ENCODE peak calls at places on chromosomes 12 and 14, in seven cellular contexts. M is neuronal stem cell, D is H1, S is mesendoderm, N is mesenchymal stem cell, W is H9, Q is trophoblast cell. T is an unnamed sample.

GRCh38 chr12:99039367-99040120 is 394.5 kb downstream of the APAF1 start:
- DNase-seq in M (no peak), D (no peak), S (no peak), N (no peak), W (no peak), Q (no peak), T (no peak)

GRCh38 chr12:96720363-96720705 is 186.7 kb upstream of the NEDD1 start:
- DNase-seq in M (no peak), D (no peak), S (peak; percentile 2), N (no peak), W (peak; percentile 58), Q (no peak), T (no peak)

GRCh38 chr12:92085040-92085439 is 60.6 kb downstream of the BTG1 start:
- DNase-seq in M (no peak), D (no peak), S (no peak), N (peak; percentile 47), W (no peak), Q (no peak), T (peak; percentile 34)

GRCh38 chr12:7542046-7542445 is 38.5 kb upstream of the CD163 start:
- DNase-seq in M (no peak), D (no peak), S (no peak), N (no peak), W (no peak), Q (peak; percentile 1), T (no peak)

GRCh38 chr14:90383731-90384542 is 12.9 kb upstream of the CALM1 start:
- DNase-seq in M (peak; percentile 58), D (peak; percentile 69), S (peak; percentile 87), N (peak; percentile 72), W (peak; percentile 60), Q (peak; percentile 42), T (peak; percentile 46)

GRCh38 chr14:24952851-24953666 is 96.9 kb downstream of the STXBP6 start:
- DNase-seq in M (no peak), D (no peak), S (peak; percentile 76), N (no peak), W (peak; percentile 64), Q (no peak), T (peak; percentile 26)

GRCh38 chr14:37545174-37545573 is 49.9 kb downstream of the FOXA1 start:
- DNase-seq in M (no peak), D (no peak), S (no peak), N (no peak), W (no peak), Q (no peak), T (peak; percentile 8)

GRCh38 chr14:71533396-71533795 is 398.8 kb upstream of the RGS6 start:
- DNase-seq in M (no peak), D (no peak), S (no peak), N (no peak), W (no peak), Q (no peak), T (peak; percentile 50)

GRCh38 chr12:30928356-30929264 is 2.1 kb downstream of the TSPAN11 start:
- DNase-seq in M (no peak), D (no peak), S (no peak), N (no peak), W (peak; percentile 24), Q (no peak), T (no peak)

GRCh38 chr12:130280226-130280625 is 57.5 kb upstream of the PIWIL1 start:
- DNase-seq in M (no peak), D (no peak), S (no peak), N (no peak), W (no peak), Q (no peak), T (no peak)

GRCh38 chr14:35883677-35884293 is 57.6 kb downstream of the BRMS1L start:
- DNase-seq in M (no peak), D (no peak), S (peak; percentile 30), N (peak; percentile 34), W (no peak), Q (peak; percentile 41), T (peak; percentile 18)

GRCh38 chr12:29317556-29318363 is 63.2 kb downstream of the ERGIC2 start:
- DNase-seq in M (peak; percentile 21), D (no peak), S (peak; percentile 94), N (peak; percentile 67), W (peak; percentile 68), Q (peak; percentile 56), T (peak; percentile 30)

GRCh38 chr12:50145439-50145838 is 21.7 kb downstream of the CERS5 start:
- DNase-seq in M (no peak), D (no peak), S (no peak), N (no peak), W (no peak), Q (no peak), T (no peak)

GRCh38 chr14:54564071-54564798 is 2.7 kb upstream of the SAMD4A start:
- DNase-seq in M (peak; percentile 29), D (no peak), S (peak; percentile 33), N (peak; percentile 69), W (no peak), Q (no peak), T (peak; percentile 48)

GRCh38 chr12:22048351-22049041 is 2.5 kb downstream of the CMAS start:
- DNase-seq in M (no peak), D (no peak), S (no peak), N (no peak), W (peak; percentile 38), Q (no peak), T (no peak)

GRCh38 chr12:122842505-122843405 is 7.5 kb downstream of the HIP1R start:
- DNase-seq in M (no peak), D (no peak), S (no peak), N (no peak), W (peak; percentile 44), Q (no peak), T (no peak)

GRCh38 chr12:46221255-46222128 is 47.4 kb downstream of the SLC38A1 start:
- DNase-seq in M (no peak), D (no peak), S (peak; percentile 85), N (peak; percentile 47), W (no peak), Q (no peak), T (peak; percentile 55)

GRCh38 chr12:57727758-57728395 is 10.7 kb downstream of the AGAP2 start:
- DNase-seq in M (no peak), D (no peak), S (peak; percentile 77), N (no peak), W (peak; percentile 89), Q (peak; percentile 22), T (no peak)

GRCh38 chr12:40827923-40828592 is 135.8 kb downstream of the CNTN1 start:
- DNase-seq in M (no peak), D (no peak), S (peak; percentile 36), N (no peak), W (no peak), Q (no peak), T (no peak)

GRCh38 chr12:53045646-53046045 is 4.2 kb upstream of the TNS2 start:
- DNase-seq in M (no peak), D (no peak), S (peak; percentile 50), N (no peak), W (no peak), Q (no peak), T (no peak)

GRCh38 chr12:43029971-43030370 is 440.4 kb upstream of the PRICKLE1 start:
- DNase-seq in M (no peak), D (no peak), S (no peak), N (peak; percentile 21), W (no peak), Q (no peak), T (peak; percentile 45)

GRCh38 chr12:33575346-33575745 is 135.7 kb upstream of the SYT10 start:
- DNase-seq in M (no peak), D (no peak), S (peak; percentile 57), N (no peak), W (no peak), Q (no peak), T (no peak)

GRCh38 chr14:32414808-32415255 is 85.7 kb downstream of the AKAP6 start:
- DNase-seq in M (no peak), D (no peak), S (no peak), N (peak; percentile 24), W (no peak), Q (no peak), T (peak; percentile 45)

GRCh38 chr12:65875635-65876034 is 51.4 kb downstream of the HMGA2 start:
- DNase-seq in M (no peak), D (no peak), S (no peak), N (peak; percentile 76), W (no peak), Q (no peak), T (peak; percentile 69)

GRCh38 chr12:89461190-89461589 is 63.4 kb downstream of the GALNT4 start:
- DNase-seq in M (no peak), D (no peak), S (peak; percentile 57), N (peak; percentile 46), W (no peak), Q (no peak), T (peak; percentile 25)

GRCh38 chr14:56797003-56797568 is 13.2 kb downstream of the OTX2 start:
- DNase-seq in M (no peak), D (peak; percentile 64), S (no peak), N (no peak), W (no peak), Q (no peak), T (no peak)

GRCh38 chr14:63045612-63046320 is 508 bp upstream of the KCNH5 start:
- DNase-seq in M (peak; percentile 79), D (peak; percentile 84), S (peak; percentile 89), N (peak; percentile 33), W (peak; percentile 92), Q (peak; percentile 3), T (peak; percentile 40)

GRCh38 chr14:87468531-87468930 is 524.5 kb downstream of the GALC start:
- DNase-seq in M (no peak), D (no peak), S (peak; percentile 63), N (no peak), W (no peak), Q (no peak), T (no peak)

GRCh38 chr12:24387381-24387780 is 437.9 kb upstream of the SOX5 start:
- DNase-seq in M (no peak), D (no peak), S (no peak), N (no peak), W (no peak), Q (no peak), T (no peak)
- H2AK5ac ChIP-seq in M (no peak overlapping the region), D (no peak overlapping the region), S (no peak overlapping the region), N (no peak overlapping the region), W (no peak overlapping the region), Q (no peak overlapping the region), T (no peak overlapping the region)

DNA sequence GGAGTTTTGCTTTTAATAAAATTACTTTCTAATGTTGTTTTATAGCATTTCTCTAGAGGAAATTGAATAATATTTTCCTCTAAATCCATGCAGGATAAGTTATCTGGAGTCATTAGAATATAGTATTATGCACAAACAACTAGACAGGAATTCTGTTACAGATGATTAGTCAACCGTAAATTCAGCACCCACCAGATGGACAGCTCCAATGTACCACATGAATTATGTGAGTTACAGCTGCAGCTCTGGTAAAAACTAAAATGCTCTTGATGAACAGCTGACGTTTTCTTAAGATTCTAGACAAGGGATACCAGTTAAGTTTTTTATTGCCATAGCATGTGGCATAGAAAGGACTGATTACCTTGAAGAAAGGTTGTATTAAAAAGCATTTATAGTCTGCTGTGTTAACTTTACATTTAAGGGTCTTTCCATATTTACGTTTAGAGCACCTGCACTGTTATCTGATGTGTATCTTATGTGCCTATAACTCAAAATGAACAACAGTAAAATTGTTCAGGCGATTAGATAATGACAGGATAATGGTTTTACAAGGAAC is 321.4 kb upstream of the LRFN5 start:
- DNase-seq in M (peak; percentile 57), D (peak; percentile 50), S (peak; percentile 33), N (peak; percentile 56), W (no peak), Q (peak; percentile 6), T (peak; percentile 1)
- H2AK5ac ChIP-seq in M (no peak overlapping the region), D (no peak overlapping the region), S (no peak overlapping the region), N (no peak overlapping the region), W (no peak overlapping the region), Q (no peak overlapping the region), T (no peak overlapping the region)

GRCh38 chr12:76562158-76562557 is 2.6 kb upstream of the OSBPL8 start:
- DNase-seq in M (no peak), D (no peak), S (no peak), N (no peak), W (no peak), Q (no peak), T (no peak)
- H2AK5ac ChIP-seq in M (no peak overlapping the region), D (no peak overlapping the region), S (no peak overlapping the region), N (no peak overlapping the region), W (no peak overlapping the region), Q (no peak overlapping the region), T (no peak overlapping the region)

GRCh38 chr12:69927145-69927544 is 102.1 kb downstream of the MYRFL start:
- DNase-seq in M (no peak), D (no peak), S (no peak), N (no peak), W (no peak), Q (no peak), T (no peak)
- H2AK5ac ChIP-seq in M (no peak overlapping the region), D (no peak overlapping the region), S (no peak overlapping the region), N (no peak overlapping the region), W (no peak overlapping the region), Q (no peak overlapping the region), T (no peak overlapping the region)

T was measured in IMR-90.